ENCODE peak calls at places on chromosomes 5 and 9, in nine cellular contexts. One of them, this sample, is unnamed.

GRCh38 chr5:43150748-43151147 is 30.0 kb downstream of the ZNF131 start:
- DNase-seq in activated CD4-positive, alpha-beta T cell treated with anti-CD3 and anti-CD28 coated beads for 24 hours: no peak
- DNase-seq in stimulated activated CD4-positive, alpha-beta T cell treated with anti-CD3 and anti-CD28 coated beads, Interleukin-2, amount 100 ng/mL, for 48 hours: no peak
- DNase-seq in globus pallidus: no peak
- DNase-seq in Kasumi-1: no peak
- DNase-seq in aorta: no peak
- DNase-seq in ELR: no peak
- DNase-seq in caudate nucleus: no peak
- DNase-seq in astrocyte of the spinal cord: no peak
- DNase-seq in this sample: no peak

GRCh38 chr9:110623462-110624025 is 44.0 kb upstream of the SVEP1 start:
- DNase-seq in activated CD4-positive, alpha-beta T cell treated with anti-CD3 and anti-CD28 coated beads for 24 hours: no peak
- DNase-seq in stimulated activated CD4-positive, alpha-beta T cell treated with anti-CD3 and anti-CD28 coated beads, Interleukin-2, amount 100 ng/mL, for 48 hours: peak; percentile 23
- DNase-seq in globus pallidus: peak; percentile 77
- DNase-seq in Kasumi-1: peak; percentile 79
- DNase-seq in aorta: no peak
- DNase-seq in ELR: peak; percentile 80
- DNase-seq in caudate nucleus: peak; percentile 1
- DNase-seq in astrocyte of the spinal cord: peak; percentile 75
- DNase-seq in this sample: peak; percentile 87

GRCh38 chr5:178351221-178351825 is 118.7 kb upstream of the PHYKPL start:
- DNase-seq in activated CD4-positive, alpha-beta T cell treated with anti-CD3 and anti-CD28 coated beads for 24 hours: no peak
- DNase-seq in stimulated activated CD4-positive, alpha-beta T cell treated with anti-CD3 and anti-CD28 coated beads, Interleukin-2, amount 100 ng/mL, for 48 hours: no peak
- DNase-seq in globus pallidus: no peak
- DNase-seq in Kasumi-1: no peak
- DNase-seq in aorta: peak; percentile 35
- DNase-seq in ELR: no peak
- DNase-seq in caudate nucleus: no peak
- DNase-seq in astrocyte of the spinal cord: no peak
- DNase-seq in this sample: no peak

GRCh38 chr9:34430843-34431437 is 27.4 kb downstream of the FAM219A start:
- DNase-seq in activated CD4-positive, alpha-beta T cell treated with anti-CD3 and anti-CD28 coated beads for 24 hours: no peak
- DNase-seq in stimulated activated CD4-positive, alpha-beta T cell treated with anti-CD3 and anti-CD28 coated beads, Interleukin-2, amount 100 ng/mL, for 48 hours: no peak
- DNase-seq in globus pallidus: peak; percentile 21
- DNase-seq in Kasumi-1: peak; percentile 55
- DNase-seq in aorta: peak; percentile 62
- DNase-seq in ELR: peak; percentile 66
- DNase-seq in caudate nucleus: peak; percentile 4
- DNase-seq in astrocyte of the spinal cord: peak; percentile 80
- DNase-seq in this sample: peak; percentile 72

GRCh38 chr5:33146916-33147315 is 293.8 kb upstream of the TARS1 start:
- DNase-seq in activated CD4-positive, alpha-beta T cell treated with anti-CD3 and anti-CD28 coated beads for 24 hours: no peak
- DNase-seq in stimulated activated CD4-positive, alpha-beta T cell treated with anti-CD3 and anti-CD28 coated beads, Interleukin-2, amount 100 ng/mL, for 48 hours: no peak
- DNase-seq in globus pallidus: no peak
- DNase-seq in Kasumi-1: no peak
- DNase-seq in aorta: no peak
- DNase-seq in ELR: peak; percentile 81
- DNase-seq in caudate nucleus: no peak
- DNase-seq in astrocyte of the spinal cord: no peak
- DNase-seq in this sample: peak; percentile 14

GRCh38 chr5:14816999-14817761 is 54.4 kb downstream of the ANKH start:
- DNase-seq in activated CD4-positive, alpha-beta T cell treated with anti-CD3 and anti-CD28 coated beads for 24 hours: peak; percentile 7
- DNase-seq in stimulated activated CD4-positive, alpha-beta T cell treated with anti-CD3 and anti-CD28 coated beads, Interleukin-2, amount 100 ng/mL, for 48 hours: peak; percentile 23
- DNase-seq in globus pallidus: no peak
- DNase-seq in Kasumi-1: no peak
- DNase-seq in aorta: peak; percentile 80
- DNase-seq in ELR: peak; percentile 90
- DNase-seq in caudate nucleus: no peak
- DNase-seq in astrocyte of the spinal cord: peak; percentile 97
- DNase-seq in this sample: peak; percentile 81

GRCh38 chr9:34994429-34995287 is 5.1 kb downstream of the DNAJB5 start:
- DNase-seq in activated CD4-positive, alpha-beta T cell treated with anti-CD3 and anti-CD28 coated beads for 24 hours: no peak
- DNase-seq in stimulated activated CD4-positive, alpha-beta T cell treated with anti-CD3 and anti-CD28 coated beads, Interleukin-2, amount 100 ng/mL, for 48 hours: no peak
- DNase-seq in globus pallidus: no peak
- DNase-seq in Kasumi-1: peak; percentile 41
- DNase-seq in aorta: no peak
- DNase-seq in ELR: peak; percentile 73
- DNase-seq in caudate nucleus: no peak
- DNase-seq in astrocyte of the spinal cord: peak; percentile 55
- DNase-seq in this sample: peak; percentile 56

GRCh38 chr9:94672811-94673487 is 33.6 kb upstream of the FBP1 start:
- DNase-seq in activated CD4-positive, alpha-beta T cell treated with anti-CD3 and anti-CD28 coated beads for 24 hours: no peak
- DNase-seq in stimulated activated CD4-positive, alpha-beta T cell treated with anti-CD3 and anti-CD28 coated beads, Interleukin-2, amount 100 ng/mL, for 48 hours: no peak
- DNase-seq in globus pallidus: no peak
- DNase-seq in Kasumi-1: no peak
- DNase-seq in aorta: no peak
- DNase-seq in ELR: peak; percentile 84
- DNase-seq in caudate nucleus: no peak
- DNase-seq in astrocyte of the spinal cord: peak; percentile 64
- DNase-seq in this sample: peak; percentile 77

GRCh38 chr9:21730899-21731298 is 71.5 kb upstream of the MTAP start:
- DNase-seq in activated CD4-positive, alpha-beta T cell treated with anti-CD3 and anti-CD28 coated beads for 24 hours: no peak
- DNase-seq in stimulated activated CD4-positive, alpha-beta T cell treated with anti-CD3 and anti-CD28 coated beads, Interleukin-2, amount 100 ng/mL, for 48 hours: no peak
- DNase-seq in globus pallidus: no peak
- DNase-seq in Kasumi-1: no peak
- DNase-seq in aorta: no peak
- DNase-seq in ELR: no peak
- DNase-seq in caudate nucleus: no peak
- DNase-seq in astrocyte of the spinal cord: no peak
- DNase-seq in this sample: peak; percentile 43

GRCh38 chr5:135345945-135346731 is 52.9 kb downstream of the MACROH2A1 start:
- DNase-seq in activated CD4-positive, alpha-beta T cell treated with anti-CD3 and anti-CD28 coated beads for 24 hours: no peak
- DNase-seq in stimulated activated CD4-positive, alpha-beta T cell treated with anti-CD3 and anti-CD28 coated beads, Interleukin-2, amount 100 ng/mL, for 48 hours: no peak
- DNase-seq in globus pallidus: no peak
- DNase-seq in Kasumi-1: no peak
- DNase-seq in aorta: no peak
- DNase-seq in ELR: no peak
- DNase-seq in caudate nucleus: no peak
- DNase-seq in astrocyte of the spinal cord: no peak
- DNase-seq in this sample: no peak

GRCh38 chr5:131214828-131215227 is 44.1 kb downstream of the LYRM7 start:
- DNase-seq in activated CD4-positive, alpha-beta T cell treated with anti-CD3 and anti-CD28 coated beads for 24 hours: no peak
- DNase-seq in stimulated activated CD4-positive, alpha-beta T cell treated with anti-CD3 and anti-CD28 coated beads, Interleukin-2, amount 100 ng/mL, for 48 hours: no peak
- DNase-seq in globus pallidus: no peak
- DNase-seq in Kasumi-1: no peak
- DNase-seq in aorta: no peak
- DNase-seq in ELR: no peak
- DNase-seq in caudate nucleus: no peak
- DNase-seq in astrocyte of the spinal cord: no peak
- DNase-seq in this sample: peak; percentile 26

GRCh38 chr5:143886621-143887301 is 74.8 kb downstream of the HMHB1 start:
- DNase-seq in activated CD4-positive, alpha-beta T cell treated with anti-CD3 and anti-CD28 coated beads for 24 hours: no peak
- DNase-seq in stimulated activated CD4-positive, alpha-beta T cell treated with anti-CD3 and anti-CD28 coated beads, Interleukin-2, amount 100 ng/mL, for 48 hours: no peak
- DNase-seq in globus pallidus: peak; percentile 59
- DNase-seq in Kasumi-1: no peak
- DNase-seq in aorta: no peak
- DNase-seq in ELR: no peak
- DNase-seq in caudate nucleus: peak; percentile 11
- DNase-seq in astrocyte of the spinal cord: peak; percentile 22
- DNase-seq in this sample: peak; percentile 66

GRCh38 chr5:78886650-78887230 is 98.4 kb downstream of the ARSB start:
- DNase-seq in activated CD4-positive, alpha-beta T cell treated with anti-CD3 and anti-CD28 coated beads for 24 hours: no peak
- DNase-seq in stimulated activated CD4-positive, alpha-beta T cell treated with anti-CD3 and anti-CD28 coated beads, Interleukin-2, amount 100 ng/mL, for 48 hours: no peak
- DNase-seq in globus pallidus: no peak
- DNase-seq in Kasumi-1: peak; percentile 40
- DNase-seq in aorta: no peak
- DNase-seq in ELR: peak; percentile 47
- DNase-seq in caudate nucleus: no peak
- DNase-seq in astrocyte of the spinal cord: peak; percentile 22
- DNase-seq in this sample: peak; percentile 59

GRCh38 chr5:157288405-157289163 is 22.7 kb downstream of the CYFIP2 start:
- DNase-seq in activated CD4-positive, alpha-beta T cell treated with anti-CD3 and anti-CD28 coated beads for 24 hours: no peak
- DNase-seq in stimulated activated CD4-positive, alpha-beta T cell treated with anti-CD3 and anti-CD28 coated beads, Interleukin-2, amount 100 ng/mL, for 48 hours: no peak
- DNase-seq in globus pallidus: no peak
- DNase-seq in Kasumi-1: no peak
- DNase-seq in aorta: no peak
- DNase-seq in ELR: no peak
- DNase-seq in caudate nucleus: no peak
- DNase-seq in astrocyte of the spinal cord: no peak
- DNase-seq in this sample: no peak

This sample was measured in adipocyte.